ENCODE peak calls at places on chromosome 2, in ten cellular contexts. Q is frontal cortex; S is PC-3; A is brain microvascular endothelial cell; W is activated naive CD4-positive, alpha-beta T cell; L is activated B cell treated with CpG ODN at 0.5 μM for 24 hours; V is activated T-cell treated with anti-CD3 and anti-CD28 coated beads for 24 hours; D is aorta; F is stimulated activated CD4-positive, alpha-beta T cell treated with anti-CD3 and anti-CD28 coated beads, Interleukin-4, amount 100 ng/mL, for 48 hours; Y is occipital lobe. H is an unnamed sample.

GRCh38 chr2:227155395-227155794 is 8.6 kb downstream of the COL4A4 start:
- DNase-seq in Q (no peak), S (no peak), A (no peak), W (no peak), L (no peak), V (no peak), D (no peak), F (no peak), Y (no peak), H (no peak)

GRCh38 chr2:54830546-54830945 is 107.1 kb downstream of the EML6 start:
- DNase-seq in Q (no peak), S (no peak), A (no peak), W (no peak), L (no peak), V (no peak), D (no peak), F (no peak), Y (no peak), H (no peak)

GRCh38 chr2:18062892-18063291 is 184.4 kb downstream of the KCNS3 start:
- DNase-seq in Q (no peak), S (no peak), A (no peak), W (no peak), L (no peak), V (no peak), D (no peak), F (no peak), Y (no peak), H (no peak)

GRCh38 chr2:85577386-85578242 is at the start of gene VAMP8:
- DNase-seq in Q (no peak), S (peak), A (no peak), W (peak), L (peak), V (no peak), D (peak), F (peak), Y (no peak), H (peak)

GRCh38 chr2:190717764-190718651 is 69.1 kb downstream of the NAB1 start:
- DNase-seq in Q (no peak), S (peak), A (no peak), W (no peak), L (no peak), V (no peak), D (no peak), F (no peak), Y (no peak), H (no peak)

GRCh38 chr2:24380687-24381271 is 20.4 kb upstream of the ITSN2 start:
- DNase-seq in Q (no peak), S (no peak), A (no peak), W (no peak), L (no peak), V (no peak), D (no peak), F (no peak), Y (no peak), H (no peak)

GRCh38 chr2:23425886-23426283 is 40.9 kb downstream of the KLHL29 start:
- DNase-seq in Q (no peak), S (no peak), A (peak), W (no peak), L (no peak), V (no peak), D (no peak), F (no peak), Y (no peak), H (no peak)

GRCh38 chr2:220550995-220551702 is 923.7 kb downstream of the SLC4A3 start:
- DNase-seq in Q (no peak), S (no peak), A (no peak), W (no peak), L (no peak), V (no peak), D (no peak), F (no peak), Y (no peak), H (no peak)

GRCh38 chr2:152335016-152335850 is at the start of gene FMNL2:
- DNase-seq in Q (peak), S (peak), A (peak), W (no peak), L (peak), V (peak), D (peak), F (peak), Y (peak), H (peak)

GRCh38 chr2:209382775-209383174 is 41.1 kb upstream of the MAP2 start:
- DNase-seq in Q (no peak), S (peak), A (no peak), W (no peak), L (no peak), V (no peak), D (no peak), F (no peak), Y (no peak), H (no peak)

H was measured in upper lobe of left lung.